ENCODE peak calls at places on chromosome 1, in eight cellular contexts. H, Q, Z, P, R, O, S and A are unnamed samples.
A peak's percentile ranks its signal among the peaks of the same experiment; 100 is the strongest.

GRCh38 chr1:94753171-94753972 is 66.8 kb upstream of the SLC44A3 start:
- DNase-seq in Q (no peak), H (peak; percentile 48), R (peak; percentile 62), O (peak; percentile 59), P (no peak), Z (no peak), S (no peak), A (no peak)

GRCh38 chr1:86965012-86965826 is 50.8 kb downstream of the HS2ST1 start:
- DNase-seq in H (no peak), Z (no peak), S (no peak), O (no peak), Q (peak; percentile 10), R (peak; percentile 19), P (peak; percentile 39), A (no peak)

GRCh38 chr1:236108027-236108648 is 34.2 kb upstream of the GPR137B start:
- DNase-seq in O (no peak), Z (no peak), Q (no peak), R (no peak), P (peak; percentile 33), S (no peak), H (no peak), A (no peak)

GRCh38 chr1:44044071-44044801 is 13.0 kb upstream of the SLC6A9 start:
- DNase-seq in O (no peak), Z (no peak), H (no peak), P (peak; percentile 69), S (peak; percentile 95), R (no peak), Q (no peak), A (no peak)

GRCh38 chr1:55699151-55699695 is 484.1 kb upstream of the USP24 start:
- DNase-seq in R (no peak), P (no peak), H (no peak), S (no peak), Q (no peak), Z (no peak), O (no peak), A (no peak)

GRCh38 chr1:25948641-25949040 is 42.4 kb upstream of the STMN1 start:
- DNase-seq in S (no peak), H (no peak), Q (no peak), R (no peak), Z (no peak), O (no peak), P (no peak), A (no peak)

GRCh38 chr1:26537951-26538352 is 8.4 kb downstream of the RPS6KA1 start:
- DNase-seq in H (no peak), O (no peak), R (no peak), Z (no peak), P (peak; percentile 72), Q (peak; percentile 91), S (peak; percentile 83), A (no peak)

GRCh38 chr1:85393490-85393889 is 71.5 kb downstream of the DDAH1 start:
- DNase-seq in S (no peak), Z (no peak), Q (no peak), P (no peak), H (no peak), R (no peak), O (no peak), A (no peak)

GRCh38 chr1:86841120-86841519 is 72.8 kb downstream of the SELENOF start:
- DNase-seq in Q (no peak), O (no peak), P (no peak), S (no peak), Z (no peak), R (no peak), H (no peak), A (no peak)

GRCh38 chr1:96880626-96881025 is 159.0 kb downstream of the PTBP2 start:
- DNase-seq in P (peak; percentile 4), R (no peak), O (no peak), Z (no peak), Q (no peak), H (no peak), S (no peak), A (no peak)

GRCh38 chr1:112710159-112710558 is 3.2 kb upstream of the RHOC start:
- DNase-seq in P (no peak), S (no peak), H (no peak), Z (no peak), R (no peak), Q (no peak), O (no peak), A (no peak)

GRCh38 chr1:169143984-169144383 is 37.5 kb downstream of the ATP1B1 start:
- DNase-seq in H (no peak), R (no peak), O (no peak), Q (no peak), Z (no peak), P (no peak), S (no peak), A (no peak)

GRCh38 chr1:4144349-4144971 is 244.4 kb upstream of the C1orf174 start:
- DNase-seq in Z (no peak), Q (no peak), R (no peak), P (no peak), H (no peak), O (no peak), S (no peak), A (no peak)

GRCh38 chr1:35062518-35063196 is 16.5 kb upstream of the ZMYM1 start:
- DNase-seq in Z (no peak), H (no peak), Q (peak; percentile 39), S (peak; percentile 49), P (no peak), R (no peak), O (no peak), A (no peak)

GRCh38 chr1:67880056-67880601 is 46.9 kb upstream of the GNG12 start:
- DNase-seq in Q (no peak), H (no peak), R (no peak), O (no peak), Z (no peak), S (peak; percentile 75), P (peak; percentile 58), A (no peak)

GRCh38 chr1:151311589-151312331 is 15.5 kb downstream of the PI4KB start:
- DNase-seq in O (peak; percentile 65), H (peak; percentile 67), Q (peak; percentile 89), P (peak; percentile 100), Z (no peak), S (peak; percentile 98), R (peak; percentile 74), A (peak; percentile 97)

GRCh38 chr1:151309851-151310323 is 17.3 kb downstream of the PI4KB start:
- DNase-seq in H (no peak), S (no peak), P (no peak), Q (no peak), Z (no peak), R (no peak), O (no peak), A (no peak)

GRCh38 chr1:151312439-151313225 is 14.6 kb downstream of the PI4KB start:
- DNase-seq in P (peak; percentile 66), O (no peak), Q (no peak), R (no peak), H (no peak), S (no peak), Z (no peak), A (no peak)

GRCh38 chr1:151313501-151313900 is 13.7 kb downstream of the PI4KB start:
- DNase-seq in S (no peak), R (no peak), P (peak; percentile 17), Z (no peak), Q (no peak), H (no peak), O (no peak), A (no peak)

DNA sequence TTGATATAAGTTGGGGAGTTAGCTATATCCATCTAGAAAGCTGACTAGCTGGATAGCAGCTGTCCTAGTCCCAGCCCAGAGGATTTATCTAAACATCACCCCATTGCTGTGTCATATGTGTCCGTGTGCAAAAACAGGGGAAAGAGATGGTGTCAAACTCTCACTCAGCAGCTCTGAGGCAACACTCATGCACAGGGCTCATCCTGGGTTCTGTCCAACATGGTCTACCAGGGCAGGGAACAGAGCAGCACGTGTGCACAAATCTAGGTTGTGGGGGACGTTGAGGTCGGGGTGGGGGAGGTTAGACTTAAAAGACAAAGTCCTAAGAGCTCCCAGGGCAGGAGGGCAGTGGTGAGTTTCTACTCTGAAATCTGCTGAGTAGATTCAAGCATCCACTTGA is 16.2 kb downstream of the PI4KB start:
- DNase-seq in R (no peak), O (no peak), Q (no peak), S (no peak), H (no peak), P (no peak), Z (no peak), A (no peak)
- H3K4me3 ChIP-seq in R (no peak overlapping the region), O (no peak overlapping the region), Q (no peak overlapping the region), S (no peak overlapping the region), H (no peak overlapping the region), P (no peak overlapping the region), Z (no peak overlapping the region), A (no peak overlapping the region)

DNA sequence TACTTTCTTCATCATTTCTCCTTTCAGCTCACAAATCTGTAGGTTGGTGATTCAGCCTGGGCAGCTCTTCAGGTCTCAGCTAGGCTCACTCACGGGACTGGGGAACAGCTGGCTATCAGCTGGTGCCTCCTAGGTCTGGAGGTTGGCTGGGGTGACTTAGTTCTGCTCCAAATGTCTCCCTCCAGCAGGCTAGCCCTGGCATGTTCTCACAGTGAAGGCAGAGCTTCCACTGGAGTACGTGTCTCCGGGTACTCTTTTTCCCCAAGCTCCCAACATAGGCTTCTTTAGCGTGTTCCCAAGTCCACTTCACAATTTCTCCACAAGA is 12.5 kb upstream of the VAMP4 start:
- DNase-seq in Z (no peak), P (peak; percentile 74), H (no peak), S (no peak), Q (no peak), O (no peak), R (no peak), A (no peak)
- H3K4me3 ChIP-seq in Z (no peak overlapping the region), P (no peak overlapping the region), H (no peak overlapping the region), S (no peak overlapping the region), Q (no peak overlapping the region), O (no peak overlapping the region), R (no peak overlapping the region), A (peak overlapping the region; percentile 33)

DNA sequence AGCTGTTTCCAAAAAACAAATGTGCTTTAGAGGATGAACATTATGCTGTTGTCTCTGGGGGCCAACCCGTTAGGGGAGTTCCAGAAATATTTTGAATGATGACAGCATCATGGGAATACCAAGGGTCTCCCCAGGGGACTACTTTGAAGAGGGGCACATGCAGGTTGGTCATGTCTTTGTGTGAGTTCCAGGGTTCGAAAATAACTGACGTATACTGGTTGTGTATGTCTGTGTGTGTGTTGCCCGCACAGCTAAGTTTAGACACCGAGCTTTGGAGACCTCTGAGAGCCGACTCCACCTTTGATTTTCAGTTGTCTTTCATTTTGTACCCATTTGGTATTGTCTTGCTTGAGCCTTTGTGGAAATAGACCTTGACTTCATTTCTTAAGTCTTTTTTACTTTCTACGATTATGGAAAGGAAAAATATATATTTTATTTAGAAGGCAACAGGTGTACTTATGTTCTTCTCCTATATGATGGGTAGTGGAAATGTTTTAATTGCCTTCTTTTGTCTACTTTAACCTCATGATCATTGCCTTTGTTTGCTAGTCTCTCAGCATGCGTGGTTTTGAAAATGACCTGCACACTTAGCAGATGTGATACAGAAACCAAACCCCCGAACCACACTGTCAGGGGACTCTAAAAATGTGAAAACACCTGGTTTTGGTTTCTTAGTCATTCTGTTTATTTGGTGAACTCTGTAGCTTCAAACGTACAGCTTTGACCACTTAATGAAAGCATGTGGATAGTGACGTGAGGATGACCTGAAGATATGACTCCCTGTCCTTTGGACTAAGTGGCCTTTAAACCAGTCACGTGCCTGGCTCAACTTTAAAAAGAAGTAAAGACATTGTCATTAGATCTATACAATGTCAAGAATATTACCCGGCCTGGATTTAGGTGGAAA is 56.5 kb downstream of the GALNT2 start:
- DNase-seq in Z (no peak), S (no peak), P (no peak), R (no peak), Q (no peak), H (no peak), O (no peak), A (no peak)
- H3K4me3 ChIP-seq in Z (no peak overlapping the region), S (no peak overlapping the region), P (no peak overlapping the region), R (no peak overlapping the region), Q (no peak overlapping the region), H (no peak overlapping the region), O (no peak overlapping the region), A (peak overlapping the region; percentile 34)

GRCh38 chr1:47996406-47997226 is 569 bp downstream of the TRABD2B start:
- DNase-seq in P (no peak), S (no peak), O (peak; percentile 35), Q (no peak), R (peak; percentile 12), Z (peak; percentile 78), H (no peak), A (no peak)
- H3K4me3 ChIP-seq in P (no peak overlapping the region), S (no peak overlapping the region), O (peak overlapping the region; percentile 60), Q (no peak overlapping the region), R (peak overlapping the region; percentile 66), Z (peak overlapping the region; percentile 37), H (peak overlapping the region; percentile 67), A (peak overlapping the region; percentile 57)